ENCODE peak calls at places on chromosomes 1 and 21, in four cellular contexts. B is endothelial cell of umbilical vein, R is lower leg skin, J is transverse colon. W is an unnamed sample.

GRCh38 chr1:211870156-211870555 is 39.6 kb upstream of the LPGAT1 start:
- DNase-seq in B (no peak), R (no peak), J (no peak), W (no peak)

GRCh38 chr1:201229095-201229494 is 38.5 kb downstream of the IGFN1 start:
- DNase-seq in B (no peak), R (no peak), J (no peak), W (no peak)

GRCh38 chr21:42314616-42315295 is 453 bp downstream of the TFF3 start:
- DNase-seq in B (no peak), R (peak), J (peak), W (no peak)

GRCh38 chr1:220825819-220826551 is 39.3 kb downstream of the MTARC1 start:
- DNase-seq in B (peak), R (no peak), J (no peak), W (no peak)

GRCh38 chr1:150061632-150062101 is 5.9 kb upstream of the VPS45 start:
- DNase-seq in B (no peak), R (no peak), J (no peak), W (peak)

GRCh38 chr1:93346472-93346991 is 825 bp downstream of the DR1 start:
- DNase-seq in B (peak), R (no peak), J (peak), W (no peak)

GRCh38 chr21:42081931-42082381 is 10.8 kb downstream of the UMODL1 start:
- DNase-seq in B (no peak), R (no peak), J (no peak), W (no peak)

GRCh38 chr1:44784094-44785026 is 3.6 kb downstream of the BEST4 start:
- DNase-seq in B (no peak), R (no peak), J (peak), W (no peak)

GRCh38 chr1:2823921-2824660 is 22.6 kb upstream of the TTC34 start:
- DNase-seq in B (no peak), R (no peak), J (no peak), W (no peak)

GRCh38 chr1:221708076-221708571 is 33.8 kb downstream of the DUSP10 start:
- DNase-seq in B (no peak), R (no peak), J (no peak), W (no peak)

GRCh38 chr1:164320780-164321683 is 238.0 kb upstream of the PBX1 start:
- DNase-seq in B (peak), R (no peak), J (peak), W (no peak)

GRCh38 chr1:201357211-201357610 is 20.3 kb downstream of the TNNT2 start:
- DNase-seq in B (no peak), R (no peak), J (no peak), W (no peak)

GRCh38 chr1:87092852-87093251 is 178.4 kb downstream of the HS2ST1 start:
- DNase-seq in B (no peak), R (no peak), J (no peak), W (no peak)

GRCh38 chr1:110631836-110632620 is 25.9 kb upstream of the KCNA2 start:
- DNase-seq in B (no peak), R (peak), J (no peak), W (no peak)

GRCh38 chr1:235130766-235131270 is 2.2 kb upstream of the TOMM20 start:
- DNase-seq in B (no peak), R (no peak), J (no peak), W (no peak)

GRCh38 chr1:244860914-244861610 is 3.3 kb downstream of the HNRNPU start:
- DNase-seq in B (no peak), R (no peak), J (no peak), W (no peak)

GRCh38 chr1:84286071-84286470 is 15.4 kb upstream of the SAMD13 start:
- DNase-seq in B (no peak), R (no peak), J (no peak), W (no peak)

GRCh38 chr1:20237646-20238045 is 51.3 kb upstream of the PLA2G2C start:
- DNase-seq in B (no peak), R (no peak), J (no peak), W (no peak)

GRCh38 chr1:24720152-24720551 is 25.1 kb upstream of the CLIC4 start:
- DNase-seq in B (peak), R (peak), J (peak), W (peak)

GRCh38 chr1:208208132-208208487 is 36.1 kb downstream of the PLXNA2 start:
- DNase-seq in B (no peak), R (no peak), J (no peak), W (no peak)

GRCh38 chr1:54347955-54348699 is 58.1 kb downstream of the SSBP3 start:
- DNase-seq in B (no peak), R (no peak), J (peak), W (no peak)

GRCh38 chr1:214838351-214838750 is 235.4 kb downstream of the CENPF start:
- DNase-seq in B (no peak), R (no peak), J (no peak), W (no peak)

GRCh38 chr1:172148213-172148612 is 272.3 kb upstream of the C1orf105 start:
- DNase-seq in B (no peak), R (no peak), J (no peak), W (no peak)

GRCh38 chr1:150874455-150875196 is 1.8 kb downstream of the ARNT start:
- DNase-seq in B (peak), R (no peak), J (no peak), W (no peak)

GRCh38 chr1:221394011-221394544 is 347.8 kb downstream of the DUSP10 start:
- DNase-seq in B (peak), R (no peak), J (no peak), W (no peak)

GRCh38 chr1:224828691-224829090 is 100.8 kb upstream of the DNAH14 start:
- DNase-seq in B (no peak), R (no peak), J (no peak), W (no peak)

GRCh38 chr1:47183308-47184089 is 6.3 kb downstream of the PDZK1IP1 start:
- DNase-seq in B (no peak), R (no peak), J (no peak), W (no peak)

GRCh38 chr1:202235856-202236837 is 42.5 kb downstream of the LGR6 start:
- DNase-seq in B (peak), R (peak), J (peak), W (peak)

GRCh38 chr1:198699167-198700015 is 60.6 kb downstream of the PTPRC start:
- DNase-seq in B (peak), R (no peak), J (peak), W (peak)

GRCh38 chr1:84796201-84796600 is 96.8 kb downstream of the LPAR3 start:
- DNase-seq in B (no peak), R (no peak), J (no peak), W (no peak)

GRCh38 chr1:68183895-68184294 is 48.4 kb downstream of the WLS start:
- DNase-seq in B (no peak), R (no peak), J (no peak), W (no peak)

GRCh38 chr1:194081444-194081843 is 895.0 kb upstream of the B3GALT2 start:
- DNase-seq in B (peak), R (no peak), J (no peak), W (no peak)

GRCh38 chr1:194078765-194079164 is 892.4 kb upstream of the B3GALT2 start:
- DNase-seq in B (no peak), R (no peak), J (no peak), W (no peak)

GRCh38 chr1:194071200-194071599 is 884.8 kb upstream of the B3GALT2 start:
- DNase-seq in B (peak), R (no peak), J (no peak), W (no peak)

GRCh38 chr1:194076646-194077045 is 890.2 kb upstream of the B3GALT2 start:
- DNase-seq in B (peak), R (no peak), J (no peak), W (peak)
- TF ChIP-seq POLR2A in B (no peak), R (no peak), J (no peak), W (no peak)

DNA sequence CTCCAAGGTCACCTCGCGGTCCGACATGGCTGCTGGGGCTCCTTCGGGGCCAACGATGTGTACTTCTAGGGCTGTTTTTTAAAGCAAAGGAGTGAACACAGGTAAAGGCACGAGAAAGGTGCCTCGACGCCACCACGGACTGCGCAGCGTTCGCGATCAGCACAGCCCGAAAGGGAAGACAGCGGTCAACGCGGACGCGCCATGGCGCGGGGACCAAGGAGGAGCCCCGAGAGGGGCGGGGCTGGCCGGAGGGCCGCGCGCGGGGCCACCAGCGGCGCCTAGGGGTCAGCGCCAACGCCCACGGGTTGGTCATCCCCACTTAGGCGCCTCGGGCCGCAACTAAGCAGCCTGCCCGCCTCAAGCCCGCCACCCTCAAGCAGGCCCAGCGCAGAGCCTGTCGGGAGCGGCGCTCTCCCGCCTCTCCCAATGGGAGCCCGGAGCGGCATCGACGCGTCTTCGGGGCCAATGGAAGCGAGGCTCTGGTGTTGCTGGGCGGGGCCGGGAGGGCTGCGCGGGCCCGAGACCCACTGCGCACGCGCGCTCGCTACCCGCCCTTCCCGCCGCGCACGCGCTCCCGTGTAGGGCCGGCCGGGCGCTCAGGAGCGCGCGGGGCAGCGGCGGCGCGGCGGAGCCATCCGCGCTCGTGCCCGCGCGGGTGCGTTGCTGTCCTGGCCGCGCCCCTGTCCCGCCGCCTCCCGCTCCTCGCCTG is at the start of gene DIP2A:
- DNase-seq in B (peak), R (peak), J (peak), W (peak)
- TF ChIP-seq POLR2A in B (peak), R (no peak), J (peak), W (peak)

GRCh38 chr1:205121660-205122488 is at the start of gene RBBP5:
- DNase-seq in B (peak), R (peak), J (peak), W (peak)
- TF ChIP-seq POLR2A in B (peak), R (no peak), J (peak), W (peak)

DNA sequence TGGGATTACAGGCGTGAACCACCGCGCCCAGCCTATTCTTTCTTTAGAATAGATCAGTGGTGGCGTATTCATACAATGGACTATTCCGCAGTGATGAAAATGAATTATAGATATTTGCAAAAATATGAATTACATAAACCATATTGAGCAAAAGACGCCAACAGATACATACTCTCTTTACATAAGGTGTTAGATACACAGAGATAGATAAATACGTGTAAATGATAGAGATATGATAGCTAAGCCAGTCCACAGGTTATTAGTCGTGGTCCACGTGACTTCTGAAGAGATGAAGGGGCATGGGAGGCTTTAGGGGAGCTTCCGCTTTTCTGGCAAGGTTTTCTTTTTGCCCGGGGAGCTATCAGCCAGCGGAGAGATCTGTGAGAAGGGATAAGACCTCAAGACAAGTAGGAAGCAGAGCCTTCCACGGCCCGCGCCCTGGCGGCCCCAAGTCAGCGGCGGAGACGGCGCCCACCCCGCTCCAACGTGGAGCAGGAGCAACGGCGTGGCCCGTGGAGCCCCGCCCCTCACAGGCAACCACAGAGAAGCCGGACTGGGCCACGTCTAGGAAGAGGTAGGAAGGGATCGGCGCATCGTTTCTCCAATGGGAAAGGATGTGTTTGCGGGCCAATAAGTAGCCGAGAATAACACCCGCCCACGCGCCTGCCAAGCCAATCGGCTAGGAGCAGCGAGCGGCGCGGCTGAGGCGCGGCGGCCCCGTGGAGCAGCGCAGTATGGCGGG is at the start of gene MSTO1:
- DNase-seq in B (peak), R (peak), J (peak), W (peak)
- TF ChIP-seq POLR2A in B (peak), R (no peak), J (peak), W (peak)

DNA sequence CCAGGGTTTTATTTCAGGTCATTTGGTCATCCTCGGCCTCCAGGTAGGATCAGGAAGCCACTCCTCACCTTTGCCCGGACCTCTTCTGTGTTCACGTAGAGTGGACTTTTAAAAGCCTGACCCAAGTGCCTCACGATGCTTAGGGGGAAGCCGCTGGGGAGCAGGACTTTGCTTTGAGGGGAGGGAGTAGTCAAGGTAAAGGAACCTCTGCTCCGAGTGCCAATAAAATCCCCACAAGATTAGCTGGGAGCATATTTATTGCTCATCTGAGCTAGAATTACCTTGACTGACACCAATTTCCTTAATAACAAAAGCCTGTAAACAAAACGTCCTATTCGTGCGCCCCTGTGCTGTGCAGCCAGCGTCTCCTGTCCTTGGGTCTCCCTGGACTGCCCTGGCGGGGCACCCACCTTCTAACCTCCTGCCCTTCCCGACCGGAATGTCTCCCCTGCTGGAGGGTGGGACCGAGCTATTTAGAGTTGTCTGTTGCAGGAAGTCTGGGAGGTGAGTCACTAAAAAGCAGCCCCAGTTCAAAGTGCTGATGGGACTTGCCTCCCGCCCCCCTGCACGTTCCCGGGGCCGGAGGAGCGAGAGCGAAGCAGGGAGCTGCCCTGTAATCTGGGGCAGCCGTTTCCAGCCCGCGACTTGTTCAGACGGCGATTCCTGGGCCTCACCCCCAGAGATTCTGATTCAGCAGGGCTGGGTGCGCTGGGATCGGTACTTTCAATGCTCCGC is 818 bp upstream of the DHRS3 start:
- DNase-seq in B (peak), R (peak), J (peak), W (peak)
- TF ChIP-seq POLR2A in B (no peak), R (no peak), J (peak), W (no peak)

GRCh38 chr1:175023043-175023921 is at the start of gene MRPS14:
- DNase-seq in B (peak), R (peak), J (peak), W (peak)
- TF ChIP-seq POLR2A in B (peak), R (no peak), J (peak), W (peak)

GRCh38 chr1:160284220-160284781 is 632 bp downstream of the PEX19 start:
- DNase-seq in B (peak), R (no peak), J (peak), W (peak)
- TF ChIP-seq POLR2A in B (no peak), R (no peak), J (peak), W (no peak)

DNA sequence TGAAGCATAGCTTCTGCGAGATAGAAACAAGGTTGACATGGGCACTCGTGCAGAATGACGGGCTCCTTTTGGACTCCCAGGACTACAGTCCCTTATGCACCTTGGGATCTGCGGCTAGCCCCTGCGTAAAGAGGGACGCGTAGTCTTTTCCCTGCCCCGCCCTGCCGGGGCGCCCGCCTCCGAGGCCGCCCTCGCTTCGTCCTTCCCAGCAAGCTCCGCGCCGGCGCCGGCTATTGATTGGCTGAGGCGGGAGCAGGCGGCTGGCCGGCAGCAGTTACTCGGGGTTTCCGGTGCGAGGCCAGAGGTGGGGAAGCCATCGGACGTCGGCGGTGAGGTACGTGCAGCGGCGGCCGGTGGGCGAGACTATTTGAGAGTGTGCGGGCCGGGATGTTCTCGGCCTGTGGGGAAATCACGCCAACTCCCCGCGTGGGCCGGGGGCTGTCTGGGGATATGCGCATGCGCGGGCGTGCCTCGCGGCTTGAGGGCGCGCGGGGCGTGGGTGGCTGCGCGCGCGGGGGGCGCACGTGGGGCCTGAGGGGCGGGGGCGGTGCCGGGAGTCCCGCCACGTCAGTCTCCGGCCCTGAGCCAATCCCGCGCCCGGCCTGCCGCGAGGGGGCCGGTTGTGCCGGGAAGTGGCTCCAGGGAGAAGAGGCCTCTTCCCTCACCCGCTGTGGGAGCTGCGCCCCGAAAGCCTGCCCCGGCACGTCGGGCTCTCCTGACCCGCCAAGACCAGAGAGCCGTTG is at the start of gene TXLNA:
- DNase-seq in B (peak), R (peak), J (peak), W (peak)
- TF ChIP-seq POLR2A in B (peak), R (no peak), J (peak), W (peak)